ENCODE peak calls at places on chromosomes 4 and X, in ten cellular contexts. One of them, this sample, is unnamed.

GRCh38 chr4:111400736-111401135 is 744.5 kb upstream of the FAM241A start:
- DNase-seq in neural progenitor cell: no peak
- DNase-seq in M059J: peak; percentile 50
- DNase-seq in activated naive CD4-positive, alpha-beta T cell: no peak
- DNase-seq in NCI-H1092: peak; percentile 32
- DNase-seq in omental fat pad: no peak
- DNase-seq in stimulated activated effector memory CD8-positive, alpha-beta T cell treated with anti-CD3 and anti-CD28 coated beads, Interleukin-12 subunit alpha, Interleukin-12 subunit beta, amount 100 ng/mL, for 72 hours: no peak
- DNase-seq in activated T-cell treated with anti-CD3 and anti-CD28 coated beads, Interleukin-2, amount 50 U/mL, for 4 hours: no peak
- DNase-seq in uterus: no peak
- DNase-seq in naive B cell: no peak
- DNase-seq in this sample: no peak

GRCh38 chrX:86002076-86002896 is 45.1 kb downstream of the CHM start:
- DNase-seq in neural progenitor cell: peak; percentile 87
- DNase-seq in M059J: peak; percentile 73
- DNase-seq in activated naive CD4-positive, alpha-beta T cell: no peak
- DNase-seq in NCI-H1092: no peak
- DNase-seq in omental fat pad: no peak
- DNase-seq in stimulated activated effector memory CD8-positive, alpha-beta T cell treated with anti-CD3 and anti-CD28 coated beads, Interleukin-12 subunit alpha, Interleukin-12 subunit beta, amount 100 ng/mL, for 72 hours: no peak
- DNase-seq in activated T-cell treated with anti-CD3 and anti-CD28 coated beads, Interleukin-2, amount 50 U/mL, for 4 hours: no peak
- DNase-seq in uterus: no peak
- DNase-seq in naive B cell: peak; percentile 14
- DNase-seq in this sample: no peak

GRCh38 chr4:76212851-76213414 is 691 bp downstream of the SCARB2 start:
- DNase-seq in neural progenitor cell: peak; percentile 25
- DNase-seq in M059J: peak; percentile 14
- DNase-seq in activated naive CD4-positive, alpha-beta T cell: peak; percentile 5
- DNase-seq in NCI-H1092: no peak
- DNase-seq in omental fat pad: no peak
- DNase-seq in stimulated activated effector memory CD8-positive, alpha-beta T cell treated with anti-CD3 and anti-CD28 coated beads, Interleukin-12 subunit alpha, Interleukin-12 subunit beta, amount 100 ng/mL, for 72 hours: no peak
- DNase-seq in activated T-cell treated with anti-CD3 and anti-CD28 coated beads, Interleukin-2, amount 50 U/mL, for 4 hours: no peak
- DNase-seq in uterus: no peak
- DNase-seq in naive B cell: peak; percentile 39
- DNase-seq in this sample: no peak

GRCh38 chr4:151537726-151538125 is 128.8 kb downstream of the FHIP1A start:
- DNase-seq in neural progenitor cell: no peak
- DNase-seq in M059J: peak; percentile 18
- DNase-seq in activated naive CD4-positive, alpha-beta T cell: no peak
- DNase-seq in NCI-H1092: no peak
- DNase-seq in omental fat pad: no peak
- DNase-seq in stimulated activated effector memory CD8-positive, alpha-beta T cell treated with anti-CD3 and anti-CD28 coated beads, Interleukin-12 subunit alpha, Interleukin-12 subunit beta, amount 100 ng/mL, for 72 hours: no peak
- DNase-seq in activated T-cell treated with anti-CD3 and anti-CD28 coated beads, Interleukin-2, amount 50 U/mL, for 4 hours: no peak
- DNase-seq in uterus: peak; percentile 62
- DNase-seq in naive B cell: no peak
- DNase-seq in this sample: no peak

GRCh38 chrX:18994713-18995112 is 10.8 kb upstream of the PHKA2 start:
- DNase-seq in neural progenitor cell: no peak
- DNase-seq in M059J: peak; percentile 36
- DNase-seq in activated naive CD4-positive, alpha-beta T cell: no peak
- DNase-seq in NCI-H1092: no peak
- DNase-seq in omental fat pad: no peak
- DNase-seq in stimulated activated effector memory CD8-positive, alpha-beta T cell treated with anti-CD3 and anti-CD28 coated beads, Interleukin-12 subunit alpha, Interleukin-12 subunit beta, amount 100 ng/mL, for 72 hours: no peak
- DNase-seq in activated T-cell treated with anti-CD3 and anti-CD28 coated beads, Interleukin-2, amount 50 U/mL, for 4 hours: no peak
- DNase-seq in uterus: no peak
- DNase-seq in naive B cell: no peak
- DNase-seq in this sample: no peak

GRCh38 chr4:81722229-81722900 is 250.7 kb upstream of the RASGEF1B start:
- DNase-seq in neural progenitor cell: peak; percentile 85
- DNase-seq in M059J: no peak
- DNase-seq in activated naive CD4-positive, alpha-beta T cell: no peak
- DNase-seq in NCI-H1092: peak; percentile 27
- DNase-seq in omental fat pad: no peak
- DNase-seq in stimulated activated effector memory CD8-positive, alpha-beta T cell treated with anti-CD3 and anti-CD28 coated beads, Interleukin-12 subunit alpha, Interleukin-12 subunit beta, amount 100 ng/mL, for 72 hours: no peak
- DNase-seq in activated T-cell treated with anti-CD3 and anti-CD28 coated beads, Interleukin-2, amount 50 U/mL, for 4 hours: no peak
- DNase-seq in uterus: no peak
- DNase-seq in naive B cell: no peak
- DNase-seq in this sample: no peak

GRCh38 chrX:48831909-48832291 is 3.5 kb downstream of the PCSK1N start:
- DNase-seq in neural progenitor cell: peak; percentile 64
- DNase-seq in M059J: no peak
- DNase-seq in activated naive CD4-positive, alpha-beta T cell: no peak
- DNase-seq in NCI-H1092: no peak
- DNase-seq in omental fat pad: no peak
- DNase-seq in stimulated activated effector memory CD8-positive, alpha-beta T cell treated with anti-CD3 and anti-CD28 coated beads, Interleukin-12 subunit alpha, Interleukin-12 subunit beta, amount 100 ng/mL, for 72 hours: no peak
- DNase-seq in activated T-cell treated with anti-CD3 and anti-CD28 coated beads, Interleukin-2, amount 50 U/mL, for 4 hours: no peak
- DNase-seq in uterus: no peak
- DNase-seq in naive B cell: no peak
- DNase-seq in this sample: no peak

GRCh38 chrX:29581223-29581622 is 634.1 kb upstream of the MAGEB2 start:
- DNase-seq in neural progenitor cell: no peak
- DNase-seq in M059J: no peak
- DNase-seq in activated naive CD4-positive, alpha-beta T cell: no peak
- DNase-seq in NCI-H1092: no peak
- DNase-seq in omental fat pad: no peak
- DNase-seq in stimulated activated effector memory CD8-positive, alpha-beta T cell treated with anti-CD3 and anti-CD28 coated beads, Interleukin-12 subunit alpha, Interleukin-12 subunit beta, amount 100 ng/mL, for 72 hours: no peak
- DNase-seq in activated T-cell treated with anti-CD3 and anti-CD28 coated beads, Interleukin-2, amount 50 U/mL, for 4 hours: no peak
- DNase-seq in uterus: no peak
- DNase-seq in naive B cell: no peak
- DNase-seq in this sample: no peak

GRCh38 chr4:97759785-97760184 is 383.5 kb downstream of the STPG2 start:
- DNase-seq in neural progenitor cell: no peak
- DNase-seq in M059J: no peak
- DNase-seq in activated naive CD4-positive, alpha-beta T cell: no peak
- DNase-seq in NCI-H1092: no peak
- DNase-seq in omental fat pad: no peak
- DNase-seq in stimulated activated effector memory CD8-positive, alpha-beta T cell treated with anti-CD3 and anti-CD28 coated beads, Interleukin-12 subunit alpha, Interleukin-12 subunit beta, amount 100 ng/mL, for 72 hours: no peak
- DNase-seq in activated T-cell treated with anti-CD3 and anti-CD28 coated beads, Interleukin-2, amount 50 U/mL, for 4 hours: no peak
- DNase-seq in uterus: no peak
- DNase-seq in naive B cell: no peak
- DNase-seq in this sample: no peak

GRCh38 chr4:151436093-151436518 is 27.1 kb downstream of the FHIP1A start:
- DNase-seq in neural progenitor cell: no peak
- DNase-seq in M059J: peak; percentile 77
- DNase-seq in activated naive CD4-positive, alpha-beta T cell: no peak
- DNase-seq in NCI-H1092: no peak
- DNase-seq in omental fat pad: no peak
- DNase-seq in stimulated activated effector memory CD8-positive, alpha-beta T cell treated with anti-CD3 and anti-CD28 coated beads, Interleukin-12 subunit alpha, Interleukin-12 subunit beta, amount 100 ng/mL, for 72 hours: no peak
- DNase-seq in activated T-cell treated with anti-CD3 and anti-CD28 coated beads, Interleukin-2, amount 50 U/mL, for 4 hours: no peak
- DNase-seq in uterus: no peak
- DNase-seq in naive B cell: no peak
- DNase-seq in this sample: no peak

GRCh38 chr4:48167538-48168263 is 33.7 kb upstream of the TXK start:
- DNase-seq in neural progenitor cell: no peak
- DNase-seq in M059J: no peak
- DNase-seq in activated naive CD4-positive, alpha-beta T cell: no peak
- DNase-seq in NCI-H1092: no peak
- DNase-seq in omental fat pad: no peak
- DNase-seq in stimulated activated effector memory CD8-positive, alpha-beta T cell treated with anti-CD3 and anti-CD28 coated beads, Interleukin-12 subunit alpha, Interleukin-12 subunit beta, amount 100 ng/mL, for 72 hours: no peak
- DNase-seq in activated T-cell treated with anti-CD3 and anti-CD28 coated beads, Interleukin-2, amount 50 U/mL, for 4 hours: no peak
- DNase-seq in uterus: no peak
- DNase-seq in naive B cell: no peak
- DNase-seq in this sample: no peak

GRCh38 chr4:69060651-69061308 is 35.5 kb upstream of the UGT2B7 start:
- DNase-seq in neural progenitor cell: peak; percentile 3
- DNase-seq in M059J: no peak
- DNase-seq in activated naive CD4-positive, alpha-beta T cell: no peak
- DNase-seq in NCI-H1092: no peak
- DNase-seq in omental fat pad: no peak
- DNase-seq in stimulated activated effector memory CD8-positive, alpha-beta T cell treated with anti-CD3 and anti-CD28 coated beads, Interleukin-12 subunit alpha, Interleukin-12 subunit beta, amount 100 ng/mL, for 72 hours: no peak
- DNase-seq in activated T-cell treated with anti-CD3 and anti-CD28 coated beads, Interleukin-2, amount 50 U/mL, for 4 hours: no peak
- DNase-seq in uterus: no peak
- DNase-seq in naive B cell: no peak
- DNase-seq in this sample: peak; percentile 0

GRCh38 chr4:174709531-174709930 is 119.5 kb downstream of the GLRA3 start:
- DNase-seq in neural progenitor cell: no peak
- DNase-seq in M059J: no peak
- DNase-seq in activated naive CD4-positive, alpha-beta T cell: no peak
- DNase-seq in NCI-H1092: no peak
- DNase-seq in omental fat pad: no peak
- DNase-seq in stimulated activated effector memory CD8-positive, alpha-beta T cell treated with anti-CD3 and anti-CD28 coated beads, Interleukin-12 subunit alpha, Interleukin-12 subunit beta, amount 100 ng/mL, for 72 hours: no peak
- DNase-seq in activated T-cell treated with anti-CD3 and anti-CD28 coated beads, Interleukin-2, amount 50 U/mL, for 4 hours: no peak
- DNase-seq in uterus: no peak
- DNase-seq in naive B cell: no peak
- DNase-seq in this sample: no peak

GRCh38 chr4:124631760-124632159 is 80.8 kb downstream of the ANKRD50 start:
- DNase-seq in neural progenitor cell: no peak
- DNase-seq in M059J: peak; percentile 97
- DNase-seq in activated naive CD4-positive, alpha-beta T cell: no peak
- DNase-seq in NCI-H1092: no peak
- DNase-seq in omental fat pad: no peak
- DNase-seq in stimulated activated effector memory CD8-positive, alpha-beta T cell treated with anti-CD3 and anti-CD28 coated beads, Interleukin-12 subunit alpha, Interleukin-12 subunit beta, amount 100 ng/mL, for 72 hours: no peak
- DNase-seq in activated T-cell treated with anti-CD3 and anti-CD28 coated beads, Interleukin-2, amount 50 U/mL, for 4 hours: no peak
- DNase-seq in uterus: peak; percentile 47
- DNase-seq in naive B cell: no peak
- DNase-seq in this sample: no peak

GRCh38 chr4:128604840-128605239 is 204.7 kb upstream of the JADE1 start:
- DNase-seq in neural progenitor cell: no peak
- DNase-seq in M059J: peak; percentile 48
- DNase-seq in activated naive CD4-positive, alpha-beta T cell: no peak
- DNase-seq in NCI-H1092: no peak
- DNase-seq in omental fat pad: no peak
- DNase-seq in stimulated activated effector memory CD8-positive, alpha-beta T cell treated with anti-CD3 and anti-CD28 coated beads, Interleukin-12 subunit alpha, Interleukin-12 subunit beta, amount 100 ng/mL, for 72 hours: no peak
- DNase-seq in activated T-cell treated with anti-CD3 and anti-CD28 coated beads, Interleukin-2, amount 50 U/mL, for 4 hours: no peak
- DNase-seq in uterus: no peak
- DNase-seq in naive B cell: no peak
- DNase-seq in this sample: no peak

GRCh38 chr4:14091966-14092365 is 464.4 kb upstream of the BOD1L1 start:
- DNase-seq in neural progenitor cell: no peak
- DNase-seq in M059J: peak; percentile 10
- DNase-seq in activated naive CD4-positive, alpha-beta T cell: no peak
- DNase-seq in NCI-H1092: no peak
- DNase-seq in omental fat pad: no peak
- DNase-seq in stimulated activated effector memory CD8-positive, alpha-beta T cell treated with anti-CD3 and anti-CD28 coated beads, Interleukin-12 subunit alpha, Interleukin-12 subunit beta, amount 100 ng/mL, for 72 hours: no peak
- DNase-seq in activated T-cell treated with anti-CD3 and anti-CD28 coated beads, Interleukin-2, amount 50 U/mL, for 4 hours: no peak
- DNase-seq in uterus: no peak
- DNase-seq in naive B cell: no peak
- DNase-seq in this sample: no peak

GRCh38 chr4:143728171-143728570 is 27.7 kb upstream of the FREM3 start:
- DNase-seq in neural progenitor cell: no peak
- DNase-seq in M059J: peak; percentile 44
- DNase-seq in activated naive CD4-positive, alpha-beta T cell: no peak
- DNase-seq in NCI-H1092: no peak
- DNase-seq in omental fat pad: no peak
- DNase-seq in stimulated activated effector memory CD8-positive, alpha-beta T cell treated with anti-CD3 and anti-CD28 coated beads, Interleukin-12 subunit alpha, Interleukin-12 subunit beta, amount 100 ng/mL, for 72 hours: no peak
- DNase-seq in activated T-cell treated with anti-CD3 and anti-CD28 coated beads, Interleukin-2, amount 50 U/mL, for 4 hours: no peak
- DNase-seq in uterus: no peak
- DNase-seq in naive B cell: no peak
- DNase-seq in this sample: no peak

GRCh38 chr4:1790005-1790404 is 3.1 kb upstream of the FGFR3 start:
- DNase-seq in neural progenitor cell: no peak
- DNase-seq in M059J: no peak
- DNase-seq in activated naive CD4-positive, alpha-beta T cell: no peak
- DNase-seq in NCI-H1092: no peak
- DNase-seq in omental fat pad: no peak
- DNase-seq in stimulated activated effector memory CD8-positive, alpha-beta T cell treated with anti-CD3 and anti-CD28 coated beads, Interleukin-12 subunit alpha, Interleukin-12 subunit beta, amount 100 ng/mL, for 72 hours: no peak
- DNase-seq in activated T-cell treated with anti-CD3 and anti-CD28 coated beads, Interleukin-2, amount 50 U/mL, for 4 hours: no peak
- DNase-seq in uterus: no peak
- DNase-seq in naive B cell: no peak
- DNase-seq in this sample: no peak

GRCh38 chr4:89007338-89007737 is 49.6 kb downstream of the FAM13A start:
- DNase-seq in neural progenitor cell: no peak
- DNase-seq in M059J: no peak
- DNase-seq in activated naive CD4-positive, alpha-beta T cell: no peak
- DNase-seq in NCI-H1092: no peak
- DNase-seq in omental fat pad: no peak
- DNase-seq in stimulated activated effector memory CD8-positive, alpha-beta T cell treated with anti-CD3 and anti-CD28 coated beads, Interleukin-12 subunit alpha, Interleukin-12 subunit beta, amount 100 ng/mL, for 72 hours: no peak
- DNase-seq in activated T-cell treated with anti-CD3 and anti-CD28 coated beads, Interleukin-2, amount 50 U/mL, for 4 hours: no peak
- DNase-seq in uterus: no peak
- DNase-seq in naive B cell: no peak
- DNase-seq in this sample: no peak

GRCh38 chr4:73916172-73916925 is 47.2 kb downstream of the CXCL1 start:
- DNase-seq in neural progenitor cell: no peak
- DNase-seq in M059J: no peak
- DNase-seq in activated naive CD4-positive, alpha-beta T cell: no peak
- DNase-seq in NCI-H1092: no peak
- DNase-seq in omental fat pad: no peak
- DNase-seq in stimulated activated effector memory CD8-positive, alpha-beta T cell treated with anti-CD3 and anti-CD28 coated beads, Interleukin-12 subunit alpha, Interleukin-12 subunit beta, amount 100 ng/mL, for 72 hours: no peak
- DNase-seq in activated T-cell treated with anti-CD3 and anti-CD28 coated beads, Interleukin-2, amount 50 U/mL, for 4 hours: no peak
- DNase-seq in uterus: no peak
- DNase-seq in naive B cell: no peak
- DNase-seq in this sample: no peak

GRCh38 chr4:15690020-15690809 is 8.6 kb downstream of the FAM200B start:
- DNase-seq in neural progenitor cell: peak; percentile 76
- DNase-seq in M059J: peak; percentile 96
- DNase-seq in activated naive CD4-positive, alpha-beta T cell: no peak
- DNase-seq in NCI-H1092: no peak
- DNase-seq in omental fat pad: no peak
- DNase-seq in stimulated activated effector memory CD8-positive, alpha-beta T cell treated with anti-CD3 and anti-CD28 coated beads, Interleukin-12 subunit alpha, Interleukin-12 subunit beta, amount 100 ng/mL, for 72 hours: no peak
- DNase-seq in activated T-cell treated with anti-CD3 and anti-CD28 coated beads, Interleukin-2, amount 50 U/mL, for 4 hours: no peak
- DNase-seq in uterus: no peak
- DNase-seq in naive B cell: no peak
- DNase-seq in this sample: no peak

GRCh38 chr4:66691101-66691500 is 854.2 kb downstream of the CENPC start:
- DNase-seq in neural progenitor cell: peak; percentile 12
- DNase-seq in M059J: peak; percentile 8
- DNase-seq in activated naive CD4-positive, alpha-beta T cell: no peak
- DNase-seq in NCI-H1092: no peak
- DNase-seq in omental fat pad: no peak
- DNase-seq in stimulated activated effector memory CD8-positive, alpha-beta T cell treated with anti-CD3 and anti-CD28 coated beads, Interleukin-12 subunit alpha, Interleukin-12 subunit beta, amount 100 ng/mL, for 72 hours: no peak
- DNase-seq in activated T-cell treated with anti-CD3 and anti-CD28 coated beads, Interleukin-2, amount 50 U/mL, for 4 hours: no peak
- DNase-seq in uterus: no peak
- DNase-seq in naive B cell: no peak
- DNase-seq in this sample: no peak

GRCh38 chr4:55469979-55470378 is 74.2 kb downstream of the TMEM165 start:
- DNase-seq in neural progenitor cell: no peak
- DNase-seq in M059J: no peak
- DNase-seq in activated naive CD4-positive, alpha-beta T cell: no peak
- DNase-seq in NCI-H1092: no peak
- DNase-seq in omental fat pad: no peak
- DNase-seq in stimulated activated effector memory CD8-positive, alpha-beta T cell treated with anti-CD3 and anti-CD28 coated beads, Interleukin-12 subunit alpha, Interleukin-12 subunit beta, amount 100 ng/mL, for 72 hours: no peak
- DNase-seq in activated T-cell treated with anti-CD3 and anti-CD28 coated beads, Interleukin-2, amount 50 U/mL, for 4 hours: no peak
- DNase-seq in uterus: no peak
- DNase-seq in naive B cell: no peak
- DNase-seq in this sample: no peak

GRCh38 chrX:76148753-76149152 is 24.1 kb upstream of the PBDC1 start:
- DNase-seq in neural progenitor cell: peak; percentile 7
- DNase-seq in M059J: peak; percentile 66
- DNase-seq in activated naive CD4-positive, alpha-beta T cell: peak; percentile 9
- DNase-seq in NCI-H1092: no peak
- DNase-seq in omental fat pad: no peak
- DNase-seq in stimulated activated effector memory CD8-positive, alpha-beta T cell treated with anti-CD3 and anti-CD28 coated beads, Interleukin-12 subunit alpha, Interleukin-12 subunit beta, amount 100 ng/mL, for 72 hours: peak; percentile 55
- DNase-seq in activated T-cell treated with anti-CD3 and anti-CD28 coated beads, Interleukin-2, amount 50 U/mL, for 4 hours: peak; percentile 22
- DNase-seq in uterus: peak; percentile 56
- DNase-seq in naive B cell: peak; percentile 62
- DNase-seq in this sample: peak; percentile 60

GRCh38 chr4:40197879-40198689 is 1.3 kb downstream of the RHOH start:
- DNase-seq in neural progenitor cell: no peak
- DNase-seq in M059J: no peak
- DNase-seq in activated naive CD4-positive, alpha-beta T cell: no peak
- DNase-seq in NCI-H1092: no peak
- DNase-seq in omental fat pad: no peak
- DNase-seq in stimulated activated effector memory CD8-positive, alpha-beta T cell treated with anti-CD3 and anti-CD28 coated beads, Interleukin-12 subunit alpha, Interleukin-12 subunit beta, amount 100 ng/mL, for 72 hours: peak; percentile 76
- DNase-seq in activated T-cell treated with anti-CD3 and anti-CD28 coated beads, Interleukin-2, amount 50 U/mL, for 4 hours: no peak
- DNase-seq in uterus: no peak
- DNase-seq in naive B cell: peak; percentile 60
- DNase-seq in this sample: peak; percentile 35